ENCODE peak calls at places on chromosome 14, in six cellular contexts. One of them, this sample, is unnamed.

GRCh38 chr14:93789366-93790130 is 1.3 kb upstream of the PRIMA1 start:
- DNase-seq in NCI-H748 treated with DMSO at 0.1 percent for 48 hours: no peak
- DNase-seq in T47D: no peak
- DNase-seq in activated T-helper 1 cell treated with anti-CD3 and anti-CD28 coated beads, Interleukin-2, amount 50 U/mL, for 16 hours: no peak
- DNase-seq in adrenal gland: no peak
- DNase-seq in lung: no peak
- DNase-seq in this sample: no peak

GRCh38 chr14:49865431-49865859 is 12.9 kb upstream of the NEMF start:
- DNase-seq in NCI-H748 treated with DMSO at 0.1 percent for 48 hours: peak
- DNase-seq in T47D: no peak
- DNase-seq in activated T-helper 1 cell treated with anti-CD3 and anti-CD28 coated beads, Interleukin-2, amount 50 U/mL, for 16 hours: peak
- DNase-seq in adrenal gland: peak
- DNase-seq in lung: peak
- DNase-seq in this sample: peak

GRCh38 chr14:74599946-74600345 is 12.1 kb downstream of the LTBP2 start:
- DNase-seq in NCI-H748 treated with DMSO at 0.1 percent for 48 hours: no peak
- DNase-seq in T47D: no peak
- DNase-seq in activated T-helper 1 cell treated with anti-CD3 and anti-CD28 coated beads, Interleukin-2, amount 50 U/mL, for 16 hours: no peak
- DNase-seq in adrenal gland: no peak
- DNase-seq in lung: no peak
- DNase-seq in this sample: no peak

GRCh38 chr14:105026789-105027563 is 6.1 kb upstream of the CDCA4 start:
- DNase-seq in NCI-H748 treated with DMSO at 0.1 percent for 48 hours: no peak
- DNase-seq in T47D: no peak
- DNase-seq in activated T-helper 1 cell treated with anti-CD3 and anti-CD28 coated beads, Interleukin-2, amount 50 U/mL, for 16 hours: no peak
- DNase-seq in adrenal gland: no peak
- DNase-seq in lung: no peak
- DNase-seq in this sample: no peak

GRCh38 chr14:101192661-101193000 is 289.1 kb upstream of the RTL1 start:
- DNase-seq in NCI-H748 treated with DMSO at 0.1 percent for 48 hours: no peak
- DNase-seq in T47D: no peak
- DNase-seq in activated T-helper 1 cell treated with anti-CD3 and anti-CD28 coated beads, Interleukin-2, amount 50 U/mL, for 16 hours: no peak
- DNase-seq in adrenal gland: no peak
- DNase-seq in lung: no peak
- DNase-seq in this sample: no peak

GRCh38 chr14:52939427-52939826 is 11.4 kb downstream of the FERMT2 start:
- DNase-seq in NCI-H748 treated with DMSO at 0.1 percent for 48 hours: no peak
- DNase-seq in T47D: no peak
- DNase-seq in activated T-helper 1 cell treated with anti-CD3 and anti-CD28 coated beads, Interleukin-2, amount 50 U/mL, for 16 hours: no peak
- DNase-seq in adrenal gland: no peak
- DNase-seq in lung: no peak
- DNase-seq in this sample: no peak

GRCh38 chr14:100062602-100063001 is 2.6 kb upstream of the EVL start:
- DNase-seq in NCI-H748 treated with DMSO at 0.1 percent for 48 hours: no peak
- DNase-seq in T47D: no peak
- DNase-seq in activated T-helper 1 cell treated with anti-CD3 and anti-CD28 coated beads, Interleukin-2, amount 50 U/mL, for 16 hours: no peak
- DNase-seq in adrenal gland: no peak
- DNase-seq in lung: no peak
- DNase-seq in this sample: no peak

GRCh38 chr14:67602995-67603545 is 3.0 kb upstream of the PIGH start:
- DNase-seq in NCI-H748 treated with DMSO at 0.1 percent for 48 hours: no peak
- DNase-seq in T47D: no peak
- DNase-seq in activated T-helper 1 cell treated with anti-CD3 and anti-CD28 coated beads, Interleukin-2, amount 50 U/mL, for 16 hours: no peak
- DNase-seq in adrenal gland: no peak
- DNase-seq in lung: no peak
- DNase-seq in this sample: no peak

GRCh38 chr14:91254456-91254855 is 10.0 kb upstream of the GPR68 start:
- DNase-seq in NCI-H748 treated with DMSO at 0.1 percent for 48 hours: no peak
- DNase-seq in T47D: no peak
- DNase-seq in activated T-helper 1 cell treated with anti-CD3 and anti-CD28 coated beads, Interleukin-2, amount 50 U/mL, for 16 hours: no peak
- DNase-seq in adrenal gland: no peak
- DNase-seq in lung: no peak
- DNase-seq in this sample: no peak

GRCh38 chr14:61524211-61524806 is 171.0 kb upstream of the HIF1A start:
- DNase-seq in NCI-H748 treated with DMSO at 0.1 percent for 48 hours: peak
- DNase-seq in T47D: no peak
- DNase-seq in activated T-helper 1 cell treated with anti-CD3 and anti-CD28 coated beads, Interleukin-2, amount 50 U/mL, for 16 hours: no peak
- DNase-seq in adrenal gland: peak
- DNase-seq in lung: peak
- DNase-seq in this sample: peak

GRCh38 chr14:33408291-33408690 is 469.6 kb downstream of the NPAS3 start:
- DNase-seq in NCI-H748 treated with DMSO at 0.1 percent for 48 hours: no peak
- DNase-seq in T47D: no peak
- DNase-seq in activated T-helper 1 cell treated with anti-CD3 and anti-CD28 coated beads, Interleukin-2, amount 50 U/mL, for 16 hours: no peak
- DNase-seq in adrenal gland: no peak
- DNase-seq in lung: no peak
- DNase-seq in this sample: no peak

GRCh38 chr14:58239259-58240210 is 5.1 kb upstream of the PSMA3 start:
- DNase-seq in NCI-H748 treated with DMSO at 0.1 percent for 48 hours: peak
- DNase-seq in T47D: no peak
- DNase-seq in activated T-helper 1 cell treated with anti-CD3 and anti-CD28 coated beads, Interleukin-2, amount 50 U/mL, for 16 hours: peak
- DNase-seq in adrenal gland: peak
- DNase-seq in lung: peak
- DNase-seq in this sample: peak

GRCh38 chr14:38941485-38941884 is 161.6 kb downstream of the SEC23A start:
- DNase-seq in NCI-H748 treated with DMSO at 0.1 percent for 48 hours: no peak
- DNase-seq in T47D: no peak
- DNase-seq in activated T-helper 1 cell treated with anti-CD3 and anti-CD28 coated beads, Interleukin-2, amount 50 U/mL, for 16 hours: no peak
- DNase-seq in adrenal gland: no peak
- DNase-seq in lung: no peak
- DNase-seq in this sample: no peak

GRCh38 chr14:103427485-103428443 is 42.5 kb downstream of the MARK3 start:
- DNase-seq in NCI-H748 treated with DMSO at 0.1 percent for 48 hours: no peak
- DNase-seq in T47D: no peak
- DNase-seq in activated T-helper 1 cell treated with anti-CD3 and anti-CD28 coated beads, Interleukin-2, amount 50 U/mL, for 16 hours: no peak
- DNase-seq in adrenal gland: peak
- DNase-seq in lung: no peak
- DNase-seq in this sample: peak

GRCh38 chr14:106809615-106810014 is 1283.2 kb downstream of the TMEM121 start:
- DNase-seq in NCI-H748 treated with DMSO at 0.1 percent for 48 hours: no peak
- DNase-seq in T47D: no peak
- DNase-seq in activated T-helper 1 cell treated with anti-CD3 and anti-CD28 coated beads, Interleukin-2, amount 50 U/mL, for 16 hours: no peak
- DNase-seq in adrenal gland: no peak
- DNase-seq in lung: no peak
- DNase-seq in this sample: no peak

GRCh38 chr14:43540948-43541347 is 966.1 kb downstream of the FSCB start:
- DNase-seq in NCI-H748 treated with DMSO at 0.1 percent for 48 hours: no peak
- DNase-seq in T47D: no peak
- DNase-seq in activated T-helper 1 cell treated with anti-CD3 and anti-CD28 coated beads, Interleukin-2, amount 50 U/mL, for 16 hours: no peak
- DNase-seq in adrenal gland: no peak
- DNase-seq in lung: no peak
- DNase-seq in this sample: no peak

GRCh38 chr14:65847065-65847847 is 434.7 kb downstream of the FUT8 start:
- DNase-seq in NCI-H748 treated with DMSO at 0.1 percent for 48 hours: no peak
- DNase-seq in T47D: no peak
- DNase-seq in activated T-helper 1 cell treated with anti-CD3 and anti-CD28 coated beads, Interleukin-2, amount 50 U/mL, for 16 hours: peak
- DNase-seq in adrenal gland: peak
- DNase-seq in lung: no peak
- DNase-seq in this sample: no peak

GRCh38 chr14:55749946-55750345 is 169.9 kb downstream of the KTN1 start:
- DNase-seq in NCI-H748 treated with DMSO at 0.1 percent for 48 hours: no peak
- DNase-seq in T47D: no peak
- DNase-seq in activated T-helper 1 cell treated with anti-CD3 and anti-CD28 coated beads, Interleukin-2, amount 50 U/mL, for 16 hours: no peak
- DNase-seq in adrenal gland: no peak
- DNase-seq in lung: no peak
- DNase-seq in this sample: no peak

GRCh38 chr14:102348376-102348775 is 14.3 kb downstream of the CINP start:
- DNase-seq in NCI-H748 treated with DMSO at 0.1 percent for 48 hours: no peak
- DNase-seq in T47D: no peak
- DNase-seq in activated T-helper 1 cell treated with anti-CD3 and anti-CD28 coated beads, Interleukin-2, amount 50 U/mL, for 16 hours: no peak
- DNase-seq in adrenal gland: no peak
- DNase-seq in lung: no peak
- DNase-seq in this sample: no peak

GRCh38 chr14:34781242-34781641 is 66.8 kb upstream of the CFL2 start:
- DNase-seq in NCI-H748 treated with DMSO at 0.1 percent for 48 hours: no peak
- DNase-seq in T47D: no peak
- DNase-seq in activated T-helper 1 cell treated with anti-CD3 and anti-CD28 coated beads, Interleukin-2, amount 50 U/mL, for 16 hours: no peak
- DNase-seq in adrenal gland: peak
- DNase-seq in lung: no peak
- DNase-seq in this sample: no peak

GRCh38 chr14:67916430-67916829 is 96.9 kb downstream of the RAD51B start:
- DNase-seq in NCI-H748 treated with DMSO at 0.1 percent for 48 hours: no peak
- DNase-seq in T47D: no peak
- DNase-seq in activated T-helper 1 cell treated with anti-CD3 and anti-CD28 coated beads, Interleukin-2, amount 50 U/mL, for 16 hours: no peak
- DNase-seq in adrenal gland: no peak
- DNase-seq in lung: no peak
- DNase-seq in this sample: no peak

GRCh38 chr14:95431199-95432145 is 85.0 kb downstream of the SYNE3 start:
- DNase-seq in NCI-H748 treated with DMSO at 0.1 percent for 48 hours: no peak
- DNase-seq in T47D: no peak
- DNase-seq in activated T-helper 1 cell treated with anti-CD3 and anti-CD28 coated beads, Interleukin-2, amount 50 U/mL, for 16 hours: no peak
- DNase-seq in adrenal gland: no peak
- DNase-seq in lung: no peak
- DNase-seq in this sample: no peak

GRCh38 chr14:104507443-104507842 is 72.1 kb upstream of the C14orf180 start:
- DNase-seq in NCI-H748 treated with DMSO at 0.1 percent for 48 hours: no peak
- DNase-seq in T47D: no peak
- DNase-seq in activated T-helper 1 cell treated with anti-CD3 and anti-CD28 coated beads, Interleukin-2, amount 50 U/mL, for 16 hours: no peak
- DNase-seq in adrenal gland: no peak
- DNase-seq in lung: no peak
- DNase-seq in this sample: no peak

GRCh38 chr14:92644166-92644565 is 104.3 kb downstream of the LGMN start:
- DNase-seq in NCI-H748 treated with DMSO at 0.1 percent for 48 hours: no peak
- DNase-seq in T47D: no peak
- DNase-seq in activated T-helper 1 cell treated with anti-CD3 and anti-CD28 coated beads, Interleukin-2, amount 50 U/mL, for 16 hours: no peak
- DNase-seq in adrenal gland: no peak
- DNase-seq in lung: no peak
- DNase-seq in this sample: no peak

GRCh38 chr14:31867570-31867969 is 209.5 kb upstream of the ARHGAP5 start:
- DNase-seq in NCI-H748 treated with DMSO at 0.1 percent for 48 hours: peak
- DNase-seq in T47D: no peak
- DNase-seq in activated T-helper 1 cell treated with anti-CD3 and anti-CD28 coated beads, Interleukin-2, amount 50 U/mL, for 16 hours: no peak
- DNase-seq in adrenal gland: no peak
- DNase-seq in lung: no peak
- DNase-seq in this sample: no peak

GRCh38 chr14:102011631-102012030 is 47.3 kb downstream of the DYNC1H1 start:
- DNase-seq in NCI-H748 treated with DMSO at 0.1 percent for 48 hours: no peak
- DNase-seq in T47D: no peak
- DNase-seq in activated T-helper 1 cell treated with anti-CD3 and anti-CD28 coated beads, Interleukin-2, amount 50 U/mL, for 16 hours: no peak
- DNase-seq in adrenal gland: no peak
- DNase-seq in lung: no peak
- DNase-seq in this sample: no peak

GRCh38 chr14:63448841-63449240 is 94.3 kb downstream of the PPP2R5E start:
- DNase-seq in NCI-H748 treated with DMSO at 0.1 percent for 48 hours: no peak
- DNase-seq in T47D: no peak
- DNase-seq in activated T-helper 1 cell treated with anti-CD3 and anti-CD28 coated beads, Interleukin-2, amount 50 U/mL, for 16 hours: no peak
- DNase-seq in adrenal gland: no peak
- DNase-seq in lung: no peak
- DNase-seq in this sample: no peak

GRCh38 chr14:98593361-98593761 is 678.6 kb downstream of the BCL11B start:
- DNase-seq in NCI-H748 treated with DMSO at 0.1 percent for 48 hours: no peak
- DNase-seq in T47D: no peak
- DNase-seq in activated T-helper 1 cell treated with anti-CD3 and anti-CD28 coated beads, Interleukin-2, amount 50 U/mL, for 16 hours: no peak
- DNase-seq in adrenal gland: no peak
- DNase-seq in lung: peak
- DNase-seq in this sample: no peak

GRCh38 chr14:92529895-92530294 is 16.3 kb downstream of the RIN3 start:
- DNase-seq in NCI-H748 treated with DMSO at 0.1 percent for 48 hours: no peak
- DNase-seq in T47D: no peak
- DNase-seq in activated T-helper 1 cell treated with anti-CD3 and anti-CD28 coated beads, Interleukin-2, amount 50 U/mL, for 16 hours: no peak
- DNase-seq in adrenal gland: no peak
- DNase-seq in lung: no peak
- DNase-seq in this sample: no peak

GRCh38 chr14:88748288-88748687 is 44.5 kb downstream of the EML5 start:
- DNase-seq in NCI-H748 treated with DMSO at 0.1 percent for 48 hours: no peak
- DNase-seq in T47D: no peak
- DNase-seq in activated T-helper 1 cell treated with anti-CD3 and anti-CD28 coated beads, Interleukin-2, amount 50 U/mL, for 16 hours: no peak
- DNase-seq in adrenal gland: no peak
- DNase-seq in lung: no peak
- DNase-seq in this sample: no peak

GRCh38 chr14:50864237-50864636 is 7.6 kb upstream of the ABHD12B start:
- DNase-seq in NCI-H748 treated with DMSO at 0.1 percent for 48 hours: no peak
- DNase-seq in T47D: no peak
- DNase-seq in activated T-helper 1 cell treated with anti-CD3 and anti-CD28 coated beads, Interleukin-2, amount 50 U/mL, for 16 hours: no peak
- DNase-seq in adrenal gland: no peak
- DNase-seq in lung: no peak
- DNase-seq in this sample: no peak

GRCh38 chr14:80956105-80956504 is 684 bp downstream of the TSHR start:
- DNase-seq in NCI-H748 treated with DMSO at 0.1 percent for 48 hours: no peak
- DNase-seq in T47D: no peak
- DNase-seq in activated T-helper 1 cell treated with anti-CD3 and anti-CD28 coated beads, Interleukin-2, amount 50 U/mL, for 16 hours: no peak
- DNase-seq in adrenal gland: no peak
- DNase-seq in lung: no peak
- DNase-seq in this sample: no peak

GRCh38 chr14:98379829-98380228 is 892.2 kb downstream of the BCL11B start:
- DNase-seq in NCI-H748 treated with DMSO at 0.1 percent for 48 hours: no peak
- DNase-seq in T47D: no peak
- DNase-seq in activated T-helper 1 cell treated with anti-CD3 and anti-CD28 coated beads, Interleukin-2, amount 50 U/mL, for 16 hours: no peak
- DNase-seq in adrenal gland: no peak
- DNase-seq in lung: no peak
- DNase-seq in this sample: no peak

GRCh38 chr14:72633551-72633950 is 260.4 kb downstream of the DPF3 start:
- DNase-seq in NCI-H748 treated with DMSO at 0.1 percent for 48 hours: no peak
- DNase-seq in T47D: no peak
- DNase-seq in activated T-helper 1 cell treated with anti-CD3 and anti-CD28 coated beads, Interleukin-2, amount 50 U/mL, for 16 hours: no peak
- DNase-seq in adrenal gland: no peak
- DNase-seq in lung: peak
- DNase-seq in this sample: no peak

GRCh38 chr14:55450124-55450523 is 9.7 kb upstream of the TBPL2 start:
- DNase-seq in NCI-H748 treated with DMSO at 0.1 percent for 48 hours: no peak
- DNase-seq in T47D: no peak
- DNase-seq in activated T-helper 1 cell treated with anti-CD3 and anti-CD28 coated beads, Interleukin-2, amount 50 U/mL, for 16 hours: no peak
- DNase-seq in adrenal gland: no peak
- DNase-seq in lung: no peak
- DNase-seq in this sample: no peak

GRCh38 chr14:58491593-58491992 is 64.1 kb downstream of the KIAA0586 start:
- DNase-seq in NCI-H748 treated with DMSO at 0.1 percent for 48 hours: no peak
- DNase-seq in T47D: no peak
- DNase-seq in activated T-helper 1 cell treated with anti-CD3 and anti-CD28 coated beads, Interleukin-2, amount 50 U/mL, for 16 hours: no peak
- DNase-seq in adrenal gland: no peak
- DNase-seq in lung: no peak
- DNase-seq in this sample: no peak

This sample was measured in left cardiac atrium.